ENCODE peak calls at places on chromosomes 1 and 21, in ten cellular contexts. One of them, this sample, is unnamed.
A peak's percentile ranks its signal among the peaks of the same experiment; 100 is the strongest.

GRCh38 chr1:105208581-105208980 is 1458.9 kb downstream of the AMY1C start:
- DNase-seq in transverse colon: no peak
- DNase-seq in keratinocyte: no peak
- DNase-seq in tibial nerve: no peak
- DNase-seq in tibial artery: no peak
- DNase-seq in lung: no peak
- DNase-seq in breast epithelium: no peak
- DNase-seq in fibroblast of lung: no peak
- DNase-seq in heart left ventricle: no peak
- DNase-seq in IMR-90: no peak
- DNase-seq in this sample: no peak

GRCh38 chr1:17120962-17121837 is 1.9 kb upstream of the PADI2 start:
- DNase-seq in transverse colon: no peak
- DNase-seq in keratinocyte: no peak
- DNase-seq in tibial nerve: no peak
- DNase-seq in tibial artery: no peak
- DNase-seq in lung: no peak
- DNase-seq in breast epithelium: no peak
- DNase-seq in fibroblast of lung: peak; percentile 33
- DNase-seq in heart left ventricle: no peak
- DNase-seq in IMR-90: peak; percentile 8
- DNase-seq in this sample: no peak

GRCh38 chr1:151720974-151721787 is at the start of gene RIIAD1:
- DNase-seq in transverse colon: no peak
- DNase-seq in keratinocyte: no peak
- DNase-seq in tibial nerve: no peak
- DNase-seq in tibial artery: peak; percentile 73
- DNase-seq in lung: no peak
- DNase-seq in breast epithelium: no peak
- DNase-seq in fibroblast of lung: no peak
- DNase-seq in heart left ventricle: peak; percentile 20
- DNase-seq in IMR-90: no peak
- DNase-seq in this sample: peak; percentile 51

GRCh38 chr1:3296326-3296725 is 158.1 kb upstream of the ARHGEF16 start:
- DNase-seq in transverse colon: no peak
- DNase-seq in keratinocyte: no peak
- DNase-seq in tibial nerve: no peak
- DNase-seq in tibial artery: no peak
- DNase-seq in lung: no peak
- DNase-seq in breast epithelium: no peak
- DNase-seq in fibroblast of lung: no peak
- DNase-seq in heart left ventricle: no peak
- DNase-seq in IMR-90: no peak
- DNase-seq in this sample: no peak

GRCh38 chr1:88612299-88612698 is 71.8 kb upstream of the PKN2 start:
- DNase-seq in transverse colon: peak; percentile 9
- DNase-seq in keratinocyte: no peak
- DNase-seq in tibial nerve: no peak
- DNase-seq in tibial artery: no peak
- DNase-seq in lung: no peak
- DNase-seq in breast epithelium: no peak
- DNase-seq in fibroblast of lung: no peak
- DNase-seq in heart left ventricle: no peak
- DNase-seq in IMR-90: no peak
- DNase-seq in this sample: no peak

GRCh38 chr1:209648366-209648765 is 3.9 kb downstream of the LAMB3 start:
- DNase-seq in transverse colon: no peak
- DNase-seq in keratinocyte: peak; percentile 15
- DNase-seq in tibial nerve: no peak
- DNase-seq in tibial artery: no peak
- DNase-seq in lung: no peak
- DNase-seq in breast epithelium: no peak
- DNase-seq in fibroblast of lung: no peak
- DNase-seq in heart left ventricle: no peak
- DNase-seq in IMR-90: no peak
- DNase-seq in this sample: no peak

GRCh38 chr1:116255933-116256649 is 117.0 kb upstream of the ATP1A1 start:
- DNase-seq in transverse colon: no peak
- DNase-seq in keratinocyte: no peak
- DNase-seq in tibial nerve: no peak
- DNase-seq in tibial artery: no peak
- DNase-seq in lung: no peak
- DNase-seq in breast epithelium: no peak
- DNase-seq in fibroblast of lung: no peak
- DNase-seq in heart left ventricle: no peak
- DNase-seq in IMR-90: no peak
- DNase-seq in this sample: no peak

GRCh38 chr1:116759636-116760035 is 5.4 kb downstream of the CD2 start:
- DNase-seq in transverse colon: no peak
- DNase-seq in keratinocyte: no peak
- DNase-seq in tibial nerve: no peak
- DNase-seq in tibial artery: no peak
- DNase-seq in lung: no peak
- DNase-seq in breast epithelium: no peak
- DNase-seq in fibroblast of lung: no peak
- DNase-seq in heart left ventricle: no peak
- DNase-seq in IMR-90: no peak
- DNase-seq in this sample: no peak

GRCh38 chr1:201450721-201451291 is 18.2 kb downstream of the PHLDA3 start:
- DNase-seq in transverse colon: no peak
- DNase-seq in keratinocyte: no peak
- DNase-seq in tibial nerve: no peak
- DNase-seq in tibial artery: peak; percentile 82
- DNase-seq in lung: no peak
- DNase-seq in breast epithelium: no peak
- DNase-seq in fibroblast of lung: peak; percentile 76
- DNase-seq in heart left ventricle: peak; percentile 80
- DNase-seq in IMR-90: peak; percentile 89
- DNase-seq in this sample: peak; percentile 80

GRCh38 chr1:117627562-117628165 is 21.8 kb downstream of the TENT5C start:
- DNase-seq in transverse colon: no peak
- DNase-seq in keratinocyte: no peak
- DNase-seq in tibial nerve: no peak
- DNase-seq in tibial artery: no peak
- DNase-seq in lung: peak; percentile 65
- DNase-seq in breast epithelium: no peak
- DNase-seq in fibroblast of lung: no peak
- DNase-seq in heart left ventricle: no peak
- DNase-seq in IMR-90: no peak
- DNase-seq in this sample: no peak

GRCh38 chr1:109548321-109549267 is at the start of gene GNAI3:
- DNase-seq in transverse colon: peak; percentile 99
- DNase-seq in keratinocyte: peak; percentile 59
- DNase-seq in tibial nerve: peak; percentile 91
- DNase-seq in tibial artery: peak; percentile 98
- DNase-seq in lung: peak; percentile 98
- DNase-seq in breast epithelium: peak; percentile 96
- DNase-seq in fibroblast of lung: peak; percentile 96
- DNase-seq in heart left ventricle: peak; percentile 95
- DNase-seq in IMR-90: peak; percentile 96
- DNase-seq in this sample: peak; percentile 97

GRCh38 chr1:52253421-52253820 is 111.5 kb downstream of the ZFYVE9 start:
- DNase-seq in transverse colon: no peak
- DNase-seq in keratinocyte: no peak
- DNase-seq in tibial nerve: no peak
- DNase-seq in tibial artery: no peak
- DNase-seq in lung: no peak
- DNase-seq in breast epithelium: no peak
- DNase-seq in fibroblast of lung: no peak
- DNase-seq in heart left ventricle: no peak
- DNase-seq in IMR-90: no peak
- DNase-seq in this sample: no peak

GRCh38 chr1:221344693-221345092 is 397.2 kb downstream of the DUSP10 start:
- DNase-seq in transverse colon: no peak
- DNase-seq in keratinocyte: no peak
- DNase-seq in tibial nerve: no peak
- DNase-seq in tibial artery: no peak
- DNase-seq in lung: no peak
- DNase-seq in breast epithelium: no peak
- DNase-seq in fibroblast of lung: peak; percentile 35
- DNase-seq in heart left ventricle: no peak
- DNase-seq in IMR-90: peak; percentile 56
- DNase-seq in this sample: no peak

GRCh38 chr1:21490774-21491482 is 18.3 kb upstream of the ALPL start:
- DNase-seq in transverse colon: peak; percentile 21
- DNase-seq in keratinocyte: peak; percentile 17
- DNase-seq in tibial nerve: no peak
- DNase-seq in tibial artery: no peak
- DNase-seq in lung: no peak
- DNase-seq in breast epithelium: no peak
- DNase-seq in fibroblast of lung: peak; percentile 63
- DNase-seq in heart left ventricle: no peak
- DNase-seq in IMR-90: peak; percentile 64
- DNase-seq in this sample: no peak

GRCh38 chr1:205230965-205231364 is 3.2 kb downstream of the TMCC2 start:
- DNase-seq in transverse colon: no peak
- DNase-seq in keratinocyte: no peak
- DNase-seq in tibial nerve: no peak
- DNase-seq in tibial artery: no peak
- DNase-seq in lung: no peak
- DNase-seq in breast epithelium: no peak
- DNase-seq in fibroblast of lung: no peak
- DNase-seq in heart left ventricle: no peak
- DNase-seq in IMR-90: no peak
- DNase-seq in this sample: no peak

GRCh38 chr1:160724445-160725242 is 13.0 kb upstream of the CD48 start:
- DNase-seq in transverse colon: no peak
- DNase-seq in keratinocyte: no peak
- DNase-seq in tibial nerve: no peak
- DNase-seq in tibial artery: no peak
- DNase-seq in lung: no peak
- DNase-seq in breast epithelium: no peak
- DNase-seq in fibroblast of lung: no peak
- DNase-seq in heart left ventricle: no peak
- DNase-seq in IMR-90: no peak
- DNase-seq in this sample: no peak

GRCh38 chr1:16924216-16924918 is 2.6 kb downstream of the CROCC start:
- DNase-seq in transverse colon: no peak
- DNase-seq in keratinocyte: no peak
- DNase-seq in tibial nerve: no peak
- DNase-seq in tibial artery: no peak
- DNase-seq in lung: no peak
- DNase-seq in breast epithelium: no peak
- DNase-seq in fibroblast of lung: no peak
- DNase-seq in heart left ventricle: no peak
- DNase-seq in IMR-90: no peak
- DNase-seq in this sample: no peak

DNA sequence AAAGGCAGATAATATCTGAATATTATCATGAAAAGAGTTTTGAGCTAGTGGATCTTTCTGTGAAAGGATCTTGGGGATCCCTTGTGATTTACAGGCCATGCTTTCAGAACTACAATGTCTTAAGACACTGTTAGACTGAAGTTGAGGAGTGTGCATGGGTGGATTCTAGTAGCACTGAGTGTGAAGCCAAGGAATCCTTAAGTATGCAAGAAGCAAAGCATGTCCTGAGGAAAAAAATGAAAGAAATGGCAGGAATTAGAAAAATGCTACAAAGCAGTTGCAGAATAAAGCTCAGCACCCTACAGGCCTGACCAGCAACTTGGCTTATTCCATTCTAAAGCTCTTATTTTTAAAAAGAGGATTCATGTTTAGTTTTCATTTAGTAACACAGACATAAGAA is 11.9 kb downstream of the STX6 start:
- DNase-seq in transverse colon: no peak
- DNase-seq in keratinocyte: no peak
- DNase-seq in tibial nerve: no peak
- DNase-seq in tibial artery: no peak
- DNase-seq in lung: no peak
- DNase-seq in breast epithelium: no peak
- DNase-seq in fibroblast of lung: no peak
- DNase-seq in heart left ventricle: no peak
- DNase-seq in IMR-90: peak; percentile 68
- DNase-seq in this sample: no peak
- H3K4me3 ChIP-seq in transverse colon: no peak overlapping the region
- H3K4me3 ChIP-seq in keratinocyte: no peak overlapping the region
- H3K4me3 ChIP-seq in tibial nerve: no peak overlapping the region
- H3K4me3 ChIP-seq in tibial artery: no peak overlapping the region
- H3K4me3 ChIP-seq in lung: no peak overlapping the region
- H3K4me3 ChIP-seq in breast epithelium: no peak overlapping the region
- H3K4me3 ChIP-seq in fibroblast of lung: no peak overlapping the region
- H3K4me3 ChIP-seq in heart left ventricle: no peak overlapping the region
- H3K4me3 ChIP-seq in IMR-90: no peak overlapping the region
- H3K4me3 ChIP-seq in this sample: no peak overlapping the region

GRCh38 chr1:203147376-203147775 is 19.9 kb downstream of the ADORA1 start:
- DNase-seq in transverse colon: no peak
- DNase-seq in keratinocyte: no peak
- DNase-seq in tibial nerve: no peak
- DNase-seq in tibial artery: no peak
- DNase-seq in lung: no peak
- DNase-seq in breast epithelium: no peak
- DNase-seq in fibroblast of lung: no peak
- DNase-seq in heart left ventricle: no peak
- DNase-seq in IMR-90: no peak
- DNase-seq in this sample: no peak
- H3K4me1 ChIP-seq in transverse colon: no peaks in the 10 kb centered on the region
- H3K4me1 ChIP-seq in keratinocyte: no peaks in the 10 kb centered on the region
- H3K4me1 ChIP-seq in tibial nerve: no peaks in the 10 kb centered on the region
- H3K4me1 ChIP-seq in tibial artery: no peaks in the 10 kb centered on the region
- H3K4me1 ChIP-seq in lung: no peaks in the 10 kb centered on the region
- H3K4me1 ChIP-seq in breast epithelium: peaks cover 5% of the 10 kb centered on the region
- H3K4me1 ChIP-seq in fibroblast of lung: peaks cover 6% of the 10 kb centered on the region
- H3K4me1 ChIP-seq in heart left ventricle: peaks cover 12% of the 10 kb centered on the region
- H3K4me1 ChIP-seq in IMR-90: no peaks in the 10 kb centered on the region
- H3K4me1 ChIP-seq in this sample: peaks cover 11% of the 10 kb centered on the region

DNA sequence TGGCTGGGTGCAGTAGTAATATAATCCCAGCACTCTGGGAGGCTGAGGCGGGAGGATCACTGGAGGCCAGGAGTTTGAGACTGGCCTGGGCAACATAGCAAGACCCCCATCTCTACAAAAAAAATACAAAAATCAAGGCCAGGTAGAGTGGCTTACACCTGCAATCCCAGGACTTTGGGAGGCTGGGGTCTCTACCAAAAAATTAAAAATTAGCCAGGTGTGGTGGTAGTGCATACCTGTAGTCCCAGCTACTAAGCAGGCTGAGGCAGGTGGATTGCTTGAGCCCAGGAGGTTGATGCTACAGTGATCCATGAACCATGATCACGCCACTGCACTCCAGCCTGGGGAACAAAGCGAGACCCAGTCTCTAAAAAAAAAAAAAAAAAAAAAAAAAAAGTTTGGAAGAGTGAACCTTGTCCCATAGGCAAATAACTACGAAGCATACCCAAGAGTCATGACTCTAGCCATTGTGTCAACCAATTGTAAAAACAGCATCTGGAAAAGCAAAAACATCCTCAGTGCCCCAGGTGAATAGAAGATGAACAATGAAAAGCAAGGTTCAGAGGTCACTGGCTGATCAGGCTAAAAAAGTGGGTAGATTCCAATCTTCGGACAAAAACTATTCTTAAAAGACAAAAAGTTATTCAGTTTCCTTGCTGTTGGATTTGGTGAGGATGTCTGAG is 10.9 kb upstream of the IRF2BP2 start:
- DNase-seq in transverse colon: no peak
- DNase-seq in keratinocyte: no peak
- DNase-seq in tibial nerve: no peak
- DNase-seq in tibial artery: no peak
- DNase-seq in lung: no peak
- DNase-seq in breast epithelium: no peak
- DNase-seq in fibroblast of lung: no peak
- DNase-seq in heart left ventricle: no peak
- DNase-seq in IMR-90: no peak
- DNase-seq in this sample: no peak
- H3K27ac ChIP-seq in transverse colon: peak overlapping the region; percentile 70
- H3K27ac ChIP-seq in keratinocyte: no peak overlapping the region
- H3K27ac ChIP-seq in tibial nerve: peak overlapping the region; percentile 56
- H3K27ac ChIP-seq in tibial artery: no peak overlapping the region
- H3K27ac ChIP-seq in lung: no peak overlapping the region
- H3K27ac ChIP-seq in breast epithelium: peak overlapping the region; percentile 100
- H3K27ac ChIP-seq in fibroblast of lung: peak overlapping the region; percentile 23
- H3K27ac ChIP-seq in heart left ventricle: peak overlapping the region; percentile 35
- H3K27ac ChIP-seq in IMR-90: no peak overlapping the region
- H3K27ac ChIP-seq in this sample: no peak overlapping the region

GRCh38 chr21:42227909-42228708 is 9.2 kb downstream of the ABCG1 start:
- DNase-seq in transverse colon: peak; percentile 95
- DNase-seq in keratinocyte: peak; percentile 71
- DNase-seq in tibial nerve: peak; percentile 82
- DNase-seq in tibial artery: peak; percentile 92
- DNase-seq in lung: peak; percentile 86
- DNase-seq in breast epithelium: no peak
- DNase-seq in fibroblast of lung: peak; percentile 97
- DNase-seq in heart left ventricle: peak; percentile 91
- DNase-seq in IMR-90: peak; percentile 91
- DNase-seq in this sample: peak; percentile 92
- H3K4me3 ChIP-seq in transverse colon: no peak overlapping the region
- H3K4me3 ChIP-seq in keratinocyte: no peak overlapping the region
- H3K4me3 ChIP-seq in tibial nerve: no peak overlapping the region
- H3K4me3 ChIP-seq in tibial artery: no peak overlapping the region
- H3K4me3 ChIP-seq in lung: no peak overlapping the region
- H3K4me3 ChIP-seq in breast epithelium: no peak overlapping the region
- H3K4me3 ChIP-seq in fibroblast of lung: no peak overlapping the region
- H3K4me3 ChIP-seq in heart left ventricle: no peak overlapping the region
- H3K4me3 ChIP-seq in IMR-90: no peak overlapping the region
- H3K4me3 ChIP-seq in this sample: no peak overlapping the region

This sample was measured in heart right ventricle.